ENCODE peak calls at places on chromosome 18, in eight cellular contexts. O is fibroblast of mammary gland, W is pancreas, G is GM23338, R is fibroblast of villous mesenchyme, V is epithelial cell of esophagus, A is AG04450, U is uterus. P is an unnamed sample.

GRCh38 chr18:8380006-8380405 is 229.2 kb upstream of the RAB12 start:
- DNase-seq in O (no peak), W (no peak), G (no peak), R (no peak), V (no peak), A (no peak), U (no peak), P (no peak)

GRCh38 chr18:58842978-58843661 is 21.6 kb upstream of the ZNF532 start:
- DNase-seq in O (no peak), W (no peak), G (no peak), R (no peak), V (no peak), A (no peak), U (no peak), P (no peak)

GRCh38 chr18:12645751-12646203 is 12.1 kb downstream of the SPIRE1 start:
- DNase-seq in O (peak; percentile 48), W (no peak), G (peak; percentile 31), R (peak; percentile 56), V (peak; percentile 70), A (no peak), U (peak; percentile 38), P (peak; percentile 63)

GRCh38 chr18:40985441-40985840 is 969.6 kb upstream of the PIK3C3 start:
- DNase-seq in O (no peak), W (no peak), G (no peak), R (no peak), V (no peak), A (no peak), U (no peak), P (no peak)

GRCh38 chr18:23066504-23067039 is 68.7 kb upstream of the CABLES1 start:
- DNase-seq in O (no peak), W (peak; percentile 14), G (no peak), R (no peak), V (no peak), A (no peak), U (no peak), P (no peak)

GRCh38 chr18:41849632-41850031 is 105.4 kb upstream of the PIK3C3 start:
- DNase-seq in O (no peak), W (no peak), G (no peak), R (no peak), V (no peak), A (no peak), U (no peak), P (no peak)

GRCh38 chr18:55900380-55900779 is 312.4 kb upstream of the TCF4 start:
- DNase-seq in O (no peak), W (no peak), G (no peak), R (no peak), V (no peak), A (no peak), U (no peak), P (no peak)

GRCh38 chr18:22465859-22466602 is 48.3 kb upstream of the CTAGE1 start:
- DNase-seq in O (peak; percentile 96), W (peak; percentile 39), G (no peak), R (peak; percentile 91), V (peak; percentile 97), A (peak; percentile 86), U (peak; percentile 76), P (peak; percentile 65)

GRCh38 chr18:61333271-61333745 is at the start of gene CDH20:
- DNase-seq in O (no peak), W (no peak), G (peak; percentile 86), R (no peak), V (no peak), A (no peak), U (no peak), P (no peak)

GRCh38 chr18:31274915-31275314 is 43.0 kb upstream of the DSG1 start:
- DNase-seq in O (peak; percentile 26), W (peak; percentile 16), G (no peak), R (peak; percentile 6), V (peak; percentile 96), A (no peak), U (peak; percentile 18), P (no peak)

GRCh38 chr18:49479381-49480137 is 7.5 kb downstream of the C18orf32 start:
- DNase-seq in O (peak; percentile 15), W (no peak), G (no peak), R (no peak), V (no peak), A (no peak), U (no peak), P (no peak)

GRCh38 chr18:7824970-7825369 is 257.9 kb downstream of the PTPRM start:
- DNase-seq in O (no peak), W (no peak), G (no peak), R (no peak), V (no peak), A (no peak), U (peak; percentile 50), P (peak; percentile 59)

GRCh38 chr18:78738076-78738690 is 241.4 kb upstream of the SALL3 start:
- DNase-seq in O (no peak), W (peak; percentile 1), G (no peak), R (no peak), V (no peak), A (no peak), U (no peak), P (no peak)

GRCh38 chr18:78740876-78741275 is 238.7 kb upstream of the SALL3 start:
- DNase-seq in O (no peak), W (no peak), G (no peak), R (no peak), V (no peak), A (no peak), U (no peak), P (no peak)

GRCh38 chr18:78739843-78740677 is 239.6 kb upstream of the SALL3 start:
- DNase-seq in O (no peak), W (peak; percentile 1), G (no peak), R (no peak), V (no peak), A (no peak), U (no peak), P (peak; percentile 59)

GRCh38 chr18:78737006-78737915 is 242.4 kb upstream of the SALL3 start:
- DNase-seq in O (no peak), W (no peak), G (no peak), R (no peak), V (no peak), A (no peak), U (peak; percentile 2), P (peak; percentile 48)

GRCh38 chr18:78739115-78739514 is 240.5 kb upstream of the SALL3 start:
- DNase-seq in O (no peak), W (peak; percentile 1), G (no peak), R (no peak), V (no peak), A (no peak), U (no peak), P (peak; percentile 20)
- H3K4me3 ChIP-seq in O (no peak overlapping the region), W (no peak overlapping the region), G (no peak overlapping the region), R (no peak overlapping the region), V (no peak overlapping the region), A (no peak overlapping the region), U (no peak overlapping the region), P (no peak overlapping the region)

GRCh38 chr18:77068890-77069312 is 63.7 kb downstream of the MBP start:
- DNase-seq in O (no peak), W (no peak), G (no peak), R (no peak), V (no peak), A (no peak), U (peak; percentile 22), P (no peak)
- H3K4me3 ChIP-seq in O (no peak overlapping the region), W (no peak overlapping the region), G (no peak overlapping the region), R (no peak overlapping the region), V (no peak overlapping the region), A (no peak overlapping the region), U (no peak overlapping the region), P (no peak overlapping the region)

GRCh38 chr18:3581890-3582289 is 131.9 kb downstream of the TGIF1 start:
- DNase-seq in O (no peak), W (no peak), G (no peak), R (no peak), V (no peak), A (no peak), U (no peak), P (no peak)
- H3K4me3 ChIP-seq in O (no peak overlapping the region), W (no peak overlapping the region), G (no peak overlapping the region), R (no peak overlapping the region), V (no peak overlapping the region), A (no peak overlapping the region), U (no peak overlapping the region), P (no peak overlapping the region)

GRCh38 chr18:74063552-74063951 is 84.1 kb downstream of the FBXO15 start:
- DNase-seq in O (no peak), W (no peak), G (no peak), R (no peak), V (no peak), A (no peak), U (no peak), P (no peak)

GRCh38 chr18:74066018-74066417 is 81.6 kb downstream of the FBXO15 start:
- DNase-seq in O (no peak), W (no peak), G (no peak), R (no peak), V (no peak), A (no peak), U (no peak), P (no peak)

GRCh38 chr18:74063023-74063422 is 84.6 kb downstream of the FBXO15 start:
- DNase-seq in O (no peak), W (no peak), G (peak; percentile 26), R (no peak), V (no peak), A (no peak), U (no peak), P (no peak)

GRCh38 chr18:74065366-74065765 is 82.3 kb downstream of the FBXO15 start:
- DNase-seq in O (no peak), W (no peak), G (no peak), R (no peak), V (no peak), A (no peak), U (no peak), P (no peak)

GRCh38 chr18:74064510-74064909 is 83.1 kb downstream of the FBXO15 start:
- DNase-seq in O (no peak), W (no peak), G (no peak), R (no peak), V (no peak), A (no peak), U (no peak), P (no peak)
- H3K4me3 ChIP-seq in O (no peak overlapping the region), W (no peak overlapping the region), G (no peak overlapping the region), R (no peak overlapping the region), V (no peak overlapping the region), A (no peak overlapping the region), U (no peak overlapping the region), P (no peak overlapping the region)

DNA sequence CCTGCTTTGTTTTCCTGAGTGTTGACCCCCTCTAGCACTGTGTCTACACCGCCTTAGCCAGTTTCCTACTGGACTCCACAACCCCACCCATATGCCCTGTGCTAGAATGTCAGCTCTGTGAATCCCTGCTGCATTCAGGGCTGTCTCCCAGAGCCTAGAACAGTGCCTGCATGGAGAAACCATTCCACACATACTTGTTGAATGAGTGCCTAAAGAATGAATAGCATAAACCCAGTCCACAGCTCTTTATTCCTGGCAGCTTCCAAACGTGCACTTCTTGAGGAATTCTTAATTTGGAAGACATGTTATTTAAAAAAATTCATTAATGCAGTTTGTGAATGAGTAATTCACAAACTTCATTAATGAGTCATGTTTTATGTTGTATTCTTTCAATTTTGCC is 6.5 kb upstream of the NAPG start:
- DNase-seq in O (peak; percentile 32), W (no peak), G (no peak), R (no peak), V (no peak), A (no peak), U (no peak), P (no peak)
- H3K4me3 ChIP-seq in O (no peak overlapping the region), W (no peak overlapping the region), G (no peak overlapping the region), R (no peak overlapping the region), V (no peak overlapping the region), A (no peak overlapping the region), U (no peak overlapping the region), P (no peak overlapping the region)